ENCODE peak calls at places on chromosomes 3 and 15, in ten cellular contexts. V is upper lobe of left lung, P is suprapubic skin, W is esophagus muscularis mucosa, N is A549, I is HepG2, A is sigmoid colon, K is K562, Z is ovary, M is transverse colon. D is an unnamed sample.
A peak's percentile ranks its signal among the peaks of the same experiment; 100 is the strongest.

GRCh38 chr15:53116169-53116568 is 326.0 kb upstream of the ONECUT1 start:
- DNase-seq in N (no peak), A (no peak), I (no peak), W (no peak), K (no peak), V (no peak), P (no peak), M (peak; percentile 27), Z (no peak), D (no peak)

GRCh38 chr15:43828061-43828657 is 1.4 kb downstream of the WDR76 start:
- DNase-seq in K (no peak), P (no peak), W (no peak), M (no peak), N (no peak), I (no peak), Z (no peak), V (no peak), A (no peak), D (no peak)

GRCh38 chr3:156551261-156551660 is 3.7 kb downstream of the SSR3 start:
- DNase-seq in W (no peak), I (no peak), Z (no peak), K (no peak), N (no peak), A (no peak), P (no peak), V (no peak), M (no peak), D (no peak)

GRCh38 chr15:73127302-73127936 is 75.2 kb downstream of the NEO1 start:
- DNase-seq in N (peak; percentile 52), Z (no peak), P (no peak), M (no peak), A (no peak), I (peak; percentile 33), W (no peak), K (peak; percentile 47), V (no peak), D (no peak)

GRCh38 chr3:15476378-15476777 is 45.1 kb downstream of the COLQ start:
- DNase-seq in W (no peak), V (no peak), N (no peak), A (no peak), P (no peak), I (no peak), Z (no peak), K (no peak), M (no peak), D (no peak)

GRCh38 chr3:193118907-193119306 is 122.1 kb upstream of the PLAAT1 start:
- DNase-seq in Z (no peak), W (no peak), A (no peak), P (no peak), V (no peak), M (no peak), K (no peak), I (no peak), N (no peak), D (no peak)

GRCh38 chr15:44215594-44215993 is 20.5 kb upstream of the FRMD5 start:
- DNase-seq in K (no peak), A (no peak), P (no peak), W (no peak), N (peak; percentile 49), V (no peak), Z (no peak), M (no peak), I (peak; percentile 74), D (no peak)

GRCh38 chr3:155701882-155702465 is 42.9 kb downstream of the PLCH1 start:
- DNase-seq in Z (no peak), M (no peak), W (no peak), A (no peak), N (peak; percentile 63), V (no peak), P (no peak), I (peak; percentile 62), K (peak; percentile 34), D (no peak)

GRCh38 chr3:149808209-149808829 is 4.7 kb upstream of the RNF13 start:
- DNase-seq in I (peak; percentile 58), Z (peak; percentile 51), K (peak; percentile 50), W (no peak), V (peak; percentile 80), M (peak; percentile 67), A (peak; percentile 83), P (no peak), N (peak; percentile 79), D (peak; percentile 73)

GRCh38 chr3:9204253-9205005 is 45.0 kb downstream of the SRGAP3 start:
- DNase-seq in Z (no peak), K (no peak), A (no peak), W (no peak), V (no peak), N (no peak), M (no peak), P (no peak), I (peak; percentile 67), D (no peak)

GRCh38 chr15:29656636-29657475 is 165.4 kb downstream of the TJP1 start:
- DNase-seq in N (peak; percentile 87), V (no peak), K (peak; percentile 59), M (no peak), Z (no peak), I (no peak), P (no peak), A (no peak), W (no peak), D (no peak)

GRCh38 chr3:51539291-51539891 is 872 bp downstream of the RAD54L2 start:
- DNase-seq in Z (no peak), A (no peak), V (peak; percentile 21), I (no peak), W (no peak), K (peak; percentile 61), N (peak; percentile 22), M (peak; percentile 9), P (peak; percentile 64), D (no peak)

GRCh38 chr3:108450444-108450843 is 60.0 kb downstream of the MYH15 start:
- DNase-seq in M (no peak), A (no peak), N (no peak), V (no peak), K (no peak), P (no peak), Z (no peak), W (no peak), I (no peak), D (no peak)

DNA sequence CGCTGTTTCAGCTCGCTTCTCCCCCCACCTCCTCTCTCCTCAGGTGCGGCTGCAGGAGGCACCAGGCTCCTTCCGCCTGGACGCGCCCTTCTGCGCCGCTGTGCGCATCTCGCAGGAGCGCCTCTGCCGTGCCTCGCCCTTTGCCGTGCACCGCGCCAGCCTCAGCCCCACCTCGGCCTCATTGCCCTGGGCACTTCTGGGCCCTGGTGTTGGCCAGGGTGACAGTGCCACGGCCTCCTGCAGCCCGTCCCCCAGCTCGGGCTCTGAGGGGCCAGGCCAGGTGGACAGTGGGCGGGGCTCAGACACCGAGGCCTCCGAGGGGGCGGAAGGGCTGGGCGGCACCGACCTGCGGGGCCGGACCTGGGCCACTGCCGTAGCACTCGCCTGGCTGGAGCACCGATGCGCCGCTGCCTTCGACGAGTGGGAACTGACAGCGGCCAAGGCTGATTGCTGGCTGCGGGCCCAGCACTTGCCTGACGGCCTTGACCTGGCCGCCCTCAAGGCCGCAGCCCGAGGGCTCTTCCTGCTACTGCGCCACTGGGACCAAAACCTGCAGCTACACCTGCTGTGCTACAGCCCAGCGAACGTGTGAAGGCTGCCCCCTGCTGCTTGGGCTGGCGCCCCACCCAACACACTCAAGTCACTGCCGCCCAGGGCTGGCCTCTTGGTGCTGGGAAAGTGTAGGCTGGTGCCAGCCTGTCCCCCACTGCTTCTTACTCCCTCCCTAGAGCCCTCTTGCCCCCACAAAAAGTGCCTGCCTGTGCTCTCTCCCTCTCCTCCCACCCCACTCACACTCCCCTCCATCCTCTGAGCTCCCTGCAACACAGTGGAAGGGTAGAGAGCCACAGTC is 7.1 kb downstream of the ALG3 start:
- DNase-seq in N (peak; percentile 25), V (peak; percentile 82), K (peak; percentile 81), W (no peak), P (no peak), I (peak; percentile 86), A (no peak), Z (peak; percentile 73), M (peak; percentile 76), D (peak; percentile 76)
- TF ChIP-seq EP300 in N (no peak), V (no peak), K (no peak), W (no peak), P (no peak), I (no peak), A (no peak), Z (no peak), M (no peak), D (no peak)

DNA sequence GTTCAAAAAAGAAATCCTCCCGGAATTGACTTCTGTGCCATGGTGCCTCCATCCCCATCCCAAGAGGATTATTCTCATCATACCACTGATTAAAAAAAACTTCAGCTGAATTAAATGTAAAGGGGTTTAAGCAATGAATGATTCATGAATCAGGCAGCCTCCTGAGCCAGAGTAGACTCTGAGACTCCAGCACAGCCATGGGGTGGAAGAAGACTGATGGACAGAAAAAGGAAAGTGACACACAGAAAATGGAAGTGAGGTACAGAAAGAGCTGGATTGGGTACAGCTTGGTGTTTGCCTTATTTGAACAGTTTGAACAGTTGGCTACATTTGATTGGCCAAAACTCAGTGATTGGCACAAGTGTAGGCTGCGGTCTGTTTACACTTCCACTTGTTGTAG is 224.8 kb upstream of the ATP10A start:
- DNase-seq in V (no peak), N (no peak), A (no peak), K (no peak), M (no peak), W (no peak), P (no peak), I (no peak), Z (no peak), D (no peak)
- TF ChIP-seq EP300 in V (no peak), N (no peak), A (no peak), K (no peak), M (no peak), W (no peak), P (no peak), I (no peak), Z (no peak), D (no peak)

DNA sequence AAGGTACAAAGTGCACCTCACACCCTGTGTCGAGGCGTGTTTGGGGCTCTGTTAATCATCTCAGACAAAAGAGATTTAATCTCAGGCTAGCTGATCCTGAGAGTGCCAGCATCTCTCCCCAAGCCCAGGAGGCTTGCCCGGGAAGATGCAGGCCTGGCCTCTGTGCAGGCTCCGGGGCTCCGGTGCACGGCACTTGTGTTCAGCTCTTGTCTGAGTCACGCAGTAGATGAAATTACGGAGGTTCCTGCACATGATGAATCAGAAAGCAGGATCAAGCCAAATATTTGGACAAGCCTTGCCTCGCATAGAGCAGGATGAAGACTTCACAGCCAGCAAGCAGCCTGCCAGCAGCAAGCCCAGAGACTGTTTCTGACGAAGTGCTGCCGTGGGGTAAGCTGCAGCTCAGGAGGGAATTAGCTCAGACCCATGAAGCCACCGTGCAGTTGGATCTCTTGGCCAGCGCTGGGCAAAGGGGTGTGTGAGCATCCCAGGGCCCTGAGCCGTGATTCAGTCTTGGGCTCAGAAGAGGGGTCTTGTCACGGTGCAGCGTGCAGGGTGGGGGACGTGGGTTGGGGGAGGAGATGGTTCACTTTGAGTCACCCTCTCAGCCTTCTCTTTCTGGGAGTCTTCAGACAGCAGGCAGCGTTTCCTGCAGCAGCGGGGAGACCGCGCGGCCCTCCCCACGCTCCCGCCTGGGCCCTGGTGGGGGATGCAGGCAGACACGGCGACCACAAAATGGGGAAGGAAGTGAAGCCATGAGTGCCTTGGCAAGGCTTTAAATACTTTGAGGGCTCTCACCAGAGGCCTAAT is 89.2 kb upstream of the MEF2A start:
- DNase-seq in K (no peak), I (peak; percentile 73), N (peak; percentile 87), P (peak; percentile 83), A (peak; percentile 89), M (peak; percentile 46), W (peak; percentile 95), Z (no peak), V (peak; percentile 53), D (peak; percentile 43)
- TF ChIP-seq EP300 in K (no peak), I (no peak), N (no peak), P (no peak), A (no peak), M (no peak), W (peak; percentile 38), Z (no peak), V (no peak), D (no peak)

GRCh38 chr15:50265620-50266019 is at the start of gene HDC:
- DNase-seq in W (peak; percentile 84), N (no peak), P (no peak), M (no peak), V (no peak), A (no peak), K (no peak), I (no peak), Z (no peak), D (no peak)
- TF ChIP-seq EP300 in W (no peak), N (no peak), P (no peak), M (no peak), V (no peak), A (no peak), K (no peak), I (no peak), Z (no peak), D (no peak)

D was measured in stomach.